ENCODE peak calls at places on chromosome 15, in four cellular contexts. One of them, this sample, is unnamed.

GRCh38 chr15:29671308-29671981 is 150.8 kb downstream of the TJP1 start:
- DNase-seq in ACHN: peak
- DNase-seq in AG08395: peak
- DNase-seq in colonic mucosa: no peak
- DNase-seq in this sample: no peak

GRCh38 chr15:68815598-68815997 is 5.1 kb downstream of the ANP32A start:
- DNase-seq in colonic mucosa: peak
- DNase-seq in ACHN: no peak
- DNase-seq in AG08395: no peak
- DNase-seq in this sample: peak

GRCh38 chr15:101145362-101145761 is 106.5 kb downstream of the CHSY1 start:
- DNase-seq in ACHN: no peak
- DNase-seq in AG08395: no peak
- DNase-seq in colonic mucosa: no peak
- DNase-seq in this sample: no peak

GRCh38 chr15:57213783-57214366 is 162.4 kb upstream of the CGNL1 start:
- DNase-seq in ACHN: peak
- DNase-seq in colonic mucosa: no peak
- DNase-seq in AG08395: peak
- DNase-seq in this sample: peak

GRCh38 chr15:69141286-69141701 is 19.1 kb upstream of the GLCE start:
- DNase-seq in colonic mucosa: no peak
- DNase-seq in ACHN: peak
- DNase-seq in AG08395: no peak
- DNase-seq in this sample: no peak

GRCh38 chr15:36256258-36256825 is 323.1 kb upstream of the CDIN1 start:
- DNase-seq in colonic mucosa: no peak
- DNase-seq in AG08395: no peak
- DNase-seq in ACHN: no peak
- DNase-seq in this sample: no peak

GRCh38 chr15:71440479-71441071 is 325.3 kb downstream of the THSD4 start:
- DNase-seq in ACHN: peak
- DNase-seq in colonic mucosa: no peak
- DNase-seq in AG08395: peak
- DNase-seq in this sample: peak

GRCh38 chr15:26156041-26156440 is 292.9 kb upstream of the ATP10A start:
- DNase-seq in AG08395: no peak
- DNase-seq in ACHN: no peak
- DNase-seq in colonic mucosa: no peak
- DNase-seq in this sample: no peak

GRCh38 chr15:56342653-56343052 is 22.6 kb upstream of the TEX9 start:
- DNase-seq in AG08395: no peak
- DNase-seq in ACHN: no peak
- DNase-seq in colonic mucosa: no peak
- DNase-seq in this sample: no peak

GRCh38 chr15:47415539-47415971 is 301.8 kb upstream of the SEMA6D start:
- DNase-seq in colonic mucosa: no peak
- DNase-seq in ACHN: no peak
- DNase-seq in AG08395: peak
- DNase-seq in this sample: no peak

GRCh38 chr15:61051570-61052031 is 177.5 kb downstream of the RORA start:
- DNase-seq in AG08395: peak
- DNase-seq in colonic mucosa: peak
- DNase-seq in ACHN: peak
- DNase-seq in this sample: peak

GRCh38 chr15:29568840-29569532 is 253.3 kb downstream of the TJP1 start:
- DNase-seq in colonic mucosa: peak
- DNase-seq in AG08395: no peak
- DNase-seq in ACHN: peak
- DNase-seq in this sample: no peak

GRCh38 chr15:64050281-64051092 is 4.2 kb upstream of the DAPK2 start:
- DNase-seq in colonic mucosa: peak
- DNase-seq in ACHN: no peak
- DNase-seq in AG08395: no peak
- DNase-seq in this sample: no peak

GRCh38 chr15:31346367-31347066 is 19.9 kb downstream of the KLF13 start:
- DNase-seq in ACHN: no peak
- DNase-seq in colonic mucosa: no peak
- DNase-seq in AG08395: no peak
- DNase-seq in this sample: no peak

GRCh38 chr15:72098076-72098475 is 19.9 kb downstream of the MYO9A start:
- DNase-seq in ACHN: no peak
- DNase-seq in AG08395: peak
- DNase-seq in colonic mucosa: no peak
- DNase-seq in this sample: no peak

GRCh38 chr15:89513284-89513683 is 16.9 kb upstream of the RHCG start:
- DNase-seq in colonic mucosa: no peak
- DNase-seq in AG08395: no peak
- DNase-seq in ACHN: no peak
- DNase-seq in this sample: no peak

GRCh38 chr15:91271565-91272153 is 171.6 kb downstream of the SV2B start:
- DNase-seq in ACHN: peak
- DNase-seq in colonic mucosa: peak
- DNase-seq in AG08395: peak
- DNase-seq in this sample: peak

GRCh38 chr15:95017950-95018349 is 786.6 kb downstream of the MCTP2 start:
- DNase-seq in colonic mucosa: peak
- DNase-seq in AG08395: no peak
- DNase-seq in ACHN: no peak
- DNase-seq in this sample: no peak

GRCh38 chr15:97992831-97993230 is 32.3 kb downstream of the ARRDC4 start:
- DNase-seq in colonic mucosa: no peak
- DNase-seq in AG08395: no peak
- DNase-seq in ACHN: no peak
- DNase-seq in this sample: no peak

GRCh38 chr15:38555686-38556334 is 8.8 kb downstream of the RASGRP1 start:
- DNase-seq in ACHN: no peak
- DNase-seq in colonic mucosa: no peak
- DNase-seq in AG08395: peak
- DNase-seq in this sample: no peak

GRCh38 chr15:50109086-50109987 is 9.7 kb downstream of the ATP8B4 start:
- DNase-seq in colonic mucosa: no peak
- DNase-seq in ACHN: no peak
- DNase-seq in AG08395: no peak
- DNase-seq in this sample: no peak

This sample was measured in RKO.